ENCODE peak calls at places on chromosome 19, in six cellular contexts. N, M, S, Z, J and B are unnamed samples.

GRCh38 chr19:38233740-38234251 is 9.8 kb upstream of the DPF1 start:
- DNase-seq in N (peak), M (peak), S (no peak), Z (peak), J (no peak), B (peak)

GRCh38 chr19:3335431-3336350 is 30.7 kb upstream of the NFIC start:
- DNase-seq in N (no peak), M (no peak), S (peak), Z (peak), J (peak), B (no peak)

GRCh38 chr19:7153008-7153407 is 83.5 kb downstream of the ZNF557 start:
- DNase-seq in N (no peak), M (no peak), S (no peak), Z (no peak), J (no peak), B (no peak)

GRCh38 chr19:41192574-41193419 is at the start of gene CYP2S1:
- DNase-seq in N (no peak), M (no peak), S (no peak), Z (no peak), J (no peak), B (peak)

GRCh38 chr19:15479391-15480345 is at the start of gene PGLYRP2:
- DNase-seq in N (no peak), M (no peak), S (no peak), Z (peak), J (peak), B (peak)

GRCh38 chr19:15252398-15253018 is 20.3 kb upstream of the EPHX3 start:
- DNase-seq in N (no peak), M (peak), S (no peak), Z (no peak), J (peak), B (no peak)

GRCh38 chr19:32287811-32288227 is 57.6 kb upstream of the ZNF507 start:
- DNase-seq in N (peak), M (peak), S (peak), Z (peak), J (peak), B (peak)

GRCh38 chr19:52981329-52981728 is 18.6 kb upstream of the ZNF816 start:
- DNase-seq in N (no peak), M (no peak), S (no peak), Z (no peak), J (no peak), B (no peak)

GRCh38 chr19:19679176-19680073 is 10.8 kb downstream of the ZNF101 start:
- DNase-seq in N (no peak), M (no peak), S (no peak), Z (no peak), J (no peak), B (no peak)

GRCh38 chr19:31976775-31977536 is 368.5 kb upstream of the ZNF507 start:
- DNase-seq in N (no peak), M (no peak), S (no peak), Z (no peak), J (no peak), B (no peak)

GRCh38 chr19:16288544-16288943 is 36.1 kb upstream of the KLF2 start:
- DNase-seq in N (no peak), M (no peak), S (no peak), Z (no peak), J (no peak), B (no peak)

GRCh38 chr19:30325657-30326056 is 46.5 kb upstream of the ZNF536 start:
- DNase-seq in N (no peak), M (no peak), S (no peak), Z (no peak), J (no peak), B (no peak)

GRCh38 chr19:50893047-50893737 is 18.0 kb downstream of the KLK4 start:
- DNase-seq in N (no peak), M (peak), S (no peak), Z (no peak), J (no peak), B (no peak)

GRCh38 chr19:12628040-12629022 is 17.6 kb downstream of the ZNF791 start:
- DNase-seq in N (no peak), M (no peak), S (no peak), Z (no peak), J (no peak), B (no peak)

GRCh38 chr19:3365447-3366103 is 808 bp upstream of the NFIC start:
- DNase-seq in N (no peak), M (peak), S (no peak), Z (peak), J (peak), B (peak)

GRCh38 chr19:49817964-49818690 is at the start of gene MED25:
- DNase-seq in N (peak), M (peak), S (peak), Z (peak), J (peak), B (peak)

GRCh38 chr19:45929247-45929646 is 14.7 kb upstream of the NANOS2 start:
- DNase-seq in N (no peak), M (no peak), S (no peak), Z (no peak), J (no peak), B (no peak)

GRCh38 chr19:45933759-45934158 is 19.2 kb upstream of the NANOS2 start:
- DNase-seq in N (no peak), M (no peak), S (no peak), Z (no peak), J (no peak), B (no peak)

GRCh38 chr19:45927565-45928261 is 13.1 kb upstream of the NANOS2 start:
- DNase-seq in N (peak), M (peak), S (peak), Z (peak), J (peak), B (peak)

GRCh38 chr19:45934551-45935230 is 20.1 kb upstream of the NANOS2 start:
- DNase-seq in N (no peak), M (no peak), S (no peak), Z (no peak), J (no peak), B (no peak)

GRCh38 chr19:45931055-45931454 is 16.5 kb upstream of the NANOS2 start:
- DNase-seq in N (no peak), M (no peak), S (no peak), Z (no peak), J (no peak), B (no peak)
- TF ChIP-seq CTCF in N (no peak), M (no peak), S (no peak), Z (peak), J (no peak), B (no peak)

GRCh38 chr19:18322759-18323460 is at the start of gene LSM4:
- DNase-seq in N (peak), M (peak), S (peak), Z (peak), J (peak), B (peak)
- TF ChIP-seq CTCF in N (peak), M (peak), S (no peak), Z (peak), J (no peak), B (no peak)

DNA sequence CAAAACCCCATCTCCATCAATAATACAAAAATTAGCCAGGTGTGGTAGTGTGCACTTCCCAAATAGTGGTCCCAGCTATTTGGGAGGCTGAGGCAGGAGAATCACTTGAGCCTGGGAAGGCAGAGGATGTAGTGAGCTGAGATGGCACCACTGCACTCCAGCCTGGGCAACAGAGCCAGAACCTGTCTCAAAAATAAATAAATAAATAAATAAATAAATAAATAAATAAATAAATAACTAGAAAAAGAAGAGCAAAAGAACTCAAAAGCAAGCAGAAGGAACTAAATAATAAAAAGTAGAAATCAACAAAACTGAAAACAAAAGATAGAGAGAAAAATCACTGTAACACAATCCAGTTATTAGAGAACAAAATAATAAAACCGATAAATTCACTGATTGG is 12.3 kb downstream of the ZNF585A start:
- DNase-seq in N (no peak), M (no peak), S (no peak), Z (no peak), J (no peak), B (no peak)
- TF ChIP-seq CTCF in N (no peak), M (no peak), S (no peak), Z (no peak), J (no peak), B (no peak)

DNA sequence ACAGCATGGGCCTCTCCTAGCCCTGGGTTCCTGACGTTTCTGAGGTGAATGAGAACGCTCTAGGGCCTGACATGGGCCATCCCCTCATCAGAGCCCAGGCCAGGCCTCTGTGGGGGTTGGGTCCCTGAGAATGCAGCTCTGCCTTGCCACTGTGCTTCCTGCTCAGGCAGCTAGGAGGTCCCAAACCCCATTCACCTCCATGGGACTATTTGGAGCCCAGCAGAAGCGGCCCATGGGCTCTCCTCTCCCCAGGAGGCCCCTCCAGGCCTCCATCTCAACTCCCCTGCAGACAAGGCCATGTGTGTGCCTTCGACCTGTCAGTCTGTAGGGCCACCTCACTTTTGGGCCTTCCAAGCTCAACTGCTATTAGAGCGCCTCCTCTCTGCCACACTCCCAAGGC is 36.9 kb downstream of the ELL start:
- DNase-seq in N (no peak), M (peak), S (no peak), Z (no peak), J (no peak), B (no peak)
- TF ChIP-seq CTCF in N (no peak), M (no peak), S (no peak), Z (no peak), J (no peak), B (no peak)

GRCh38 chr19:10835754-10836477 is at the start of gene TMED1:
- DNase-seq in N (peak), M (peak), S (peak), Z (peak), J (peak), B (peak)
- TF ChIP-seq CTCF in N (peak), M (no peak), S (peak), Z (peak), J (no peak), B (no peak)

DNA sequence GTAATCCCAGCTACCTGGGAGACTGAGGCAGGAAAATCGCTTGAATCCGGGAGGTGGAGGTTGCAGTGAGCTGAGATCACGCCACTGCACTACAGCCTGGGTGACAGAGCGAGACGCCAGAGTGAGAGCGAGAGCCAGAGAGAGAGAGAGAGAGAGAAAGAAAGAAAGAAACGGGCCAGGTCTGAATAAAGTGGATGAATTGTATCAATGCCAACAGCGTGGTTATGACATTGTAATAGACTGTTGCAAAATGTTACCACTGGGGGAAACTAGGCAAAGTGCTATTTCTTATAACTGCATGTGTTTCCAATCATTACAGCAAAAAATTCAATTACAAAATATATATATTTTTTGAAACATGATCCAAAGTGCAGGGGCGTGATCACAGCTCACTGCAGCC is 11.8 kb upstream of the BTBD2 start:
- DNase-seq in N (no peak), M (peak), S (no peak), Z (no peak), J (peak), B (no peak)
- TF ChIP-seq CTCF in N (no peak), M (no peak), S (no peak), Z (no peak), J (no peak), B (no peak)

GRCh38 chr19:47651691-47652090 is 42.8 kb downstream of the BICRA start:
- DNase-seq in N (no peak), M (no peak), S (no peak), Z (no peak), J (no peak), B (no peak)
- TF ChIP-seq CTCF in N (no peak), M (no peak), S (no peak), Z (no peak), J (no peak), B (no peak)

DNA sequence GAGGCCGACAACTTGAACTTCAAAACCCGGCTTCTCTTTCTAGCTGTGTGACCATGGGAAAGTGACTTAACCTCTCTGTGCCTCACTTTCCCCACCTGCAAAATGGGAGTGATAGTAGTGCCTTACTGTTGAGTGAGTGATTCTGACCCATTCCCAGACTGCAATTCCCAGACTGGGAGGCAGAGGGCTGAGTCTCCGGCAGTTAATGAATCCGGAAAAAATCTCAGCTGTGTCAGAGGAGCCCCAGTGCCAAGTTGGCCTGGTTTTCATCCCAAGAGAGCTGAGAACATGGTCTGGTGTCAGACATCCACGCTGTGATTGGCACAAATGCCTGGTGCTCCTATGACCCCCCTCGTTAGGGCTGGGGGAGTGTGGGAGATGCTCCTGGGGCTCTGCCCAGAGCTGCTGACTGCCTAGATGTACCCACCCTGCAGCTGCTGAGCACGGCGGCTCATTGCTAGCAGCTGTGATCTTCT is 50.0 kb downstream of the PIN1 start:
- DNase-seq in N (no peak), M (no peak), S (no peak), Z (peak), J (peak), B (no peak)
- TF ChIP-seq CTCF in N (peak), M (no peak), S (peak), Z (peak), J (peak), B (no peak)